ENCODE peak calls at places on chromosomes 3 and 15, in eight cellular contexts. O is heart right ventricle; Z is tibial artery; J is CD8-positive, alpha-beta T cell; D is epithelial cell of esophagus; C is fibroblast of lung; W is kidney; G is fibroblast of pulmonary artery. P is an unnamed sample.

GRCh38 chr15:59436774-59437472 is 1.1 kb upstream of the FAM81A start:
- DNase-seq in O (peak), Z (no peak), J (no peak), D (no peak), C (no peak), W (no peak), G (peak), P (no peak)

GRCh38 chr15:62390793-62391543 is 225.9 kb upstream of the C2CD4B start:
- DNase-seq in O (peak), Z (peak), J (no peak), D (peak), C (peak), W (peak), G (peak), P (no peak)

GRCh38 chr3:12908859-12909258 is 67.5 kb upstream of the RPL32 start:
- DNase-seq in O (no peak), Z (no peak), J (no peak), D (no peak), C (no peak), W (no peak), G (no peak), P (no peak)

GRCh38 chr15:86894269-86894668 is 814.6 kb downstream of the AGBL1 start:
- DNase-seq in O (no peak), Z (no peak), J (no peak), D (no peak), C (no peak), W (no peak), G (no peak), P (no peak)

GRCh38 chr3:150407818-150408231 is 273 bp upstream of the TSC22D2 start:
- DNase-seq in O (peak), Z (peak), J (peak), D (no peak), C (peak), W (no peak), G (no peak), P (peak)

GRCh38 chr3:190116551-190117067 is 4.1 kb downstream of the P3H2 start:
- DNase-seq in O (no peak), Z (no peak), J (no peak), D (peak), C (no peak), W (no peak), G (peak), P (no peak)

GRCh38 chr3:181274025-181274424 is 284.5 kb upstream of the DNAJC19 start:
- DNase-seq in O (no peak), Z (no peak), J (no peak), D (no peak), C (no peak), W (no peak), G (no peak), P (no peak)

GRCh38 chr3:156892701-156893100 is 66.5 kb downstream of the LEKR1 start:
- DNase-seq in O (no peak), Z (no peak), J (no peak), D (peak), C (no peak), W (no peak), G (peak), P (no peak)

GRCh38 chr15:31302778-31303433 is 23.7 kb upstream of the KLF13 start:
- DNase-seq in O (peak), Z (no peak), J (no peak), D (no peak), C (no peak), W (no peak), G (no peak), P (no peak)

GRCh38 chr3:98991393-98991792 is 89.9 kb upstream of the DCBLD2 start:
- DNase-seq in O (no peak), Z (no peak), J (no peak), D (no peak), C (no peak), W (no peak), G (peak), P (no peak)

DNA sequence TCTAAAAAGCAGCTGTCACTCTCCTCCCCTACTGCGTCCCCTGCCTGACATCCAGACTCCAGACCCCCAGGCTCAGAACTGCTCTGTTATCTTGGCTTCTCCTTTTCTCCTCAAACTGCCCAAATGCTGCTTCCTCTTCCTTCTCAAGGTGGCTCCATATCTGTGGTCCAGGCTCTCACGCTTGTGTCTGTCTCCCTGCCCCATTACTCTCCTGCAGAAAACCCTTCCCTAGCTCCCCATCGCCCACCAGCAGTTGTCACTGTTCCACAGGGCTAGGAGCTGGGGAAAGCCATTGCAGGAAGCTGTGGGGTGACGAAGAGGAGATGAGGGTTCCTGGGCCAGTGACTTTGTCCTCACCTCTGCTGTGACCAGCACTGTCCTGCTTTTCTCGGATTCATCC is 30.7 kb upstream of the CGNL1 start:
- DNase-seq in O (no peak), Z (no peak), J (no peak), D (no peak), C (no peak), W (no peak), G (no peak), P (no peak)
- TF ChIP-seq CTCF in O (peak), Z (no peak), J (no peak), D (peak), C (peak), W (peak), G (peak), P (peak)

DNA sequence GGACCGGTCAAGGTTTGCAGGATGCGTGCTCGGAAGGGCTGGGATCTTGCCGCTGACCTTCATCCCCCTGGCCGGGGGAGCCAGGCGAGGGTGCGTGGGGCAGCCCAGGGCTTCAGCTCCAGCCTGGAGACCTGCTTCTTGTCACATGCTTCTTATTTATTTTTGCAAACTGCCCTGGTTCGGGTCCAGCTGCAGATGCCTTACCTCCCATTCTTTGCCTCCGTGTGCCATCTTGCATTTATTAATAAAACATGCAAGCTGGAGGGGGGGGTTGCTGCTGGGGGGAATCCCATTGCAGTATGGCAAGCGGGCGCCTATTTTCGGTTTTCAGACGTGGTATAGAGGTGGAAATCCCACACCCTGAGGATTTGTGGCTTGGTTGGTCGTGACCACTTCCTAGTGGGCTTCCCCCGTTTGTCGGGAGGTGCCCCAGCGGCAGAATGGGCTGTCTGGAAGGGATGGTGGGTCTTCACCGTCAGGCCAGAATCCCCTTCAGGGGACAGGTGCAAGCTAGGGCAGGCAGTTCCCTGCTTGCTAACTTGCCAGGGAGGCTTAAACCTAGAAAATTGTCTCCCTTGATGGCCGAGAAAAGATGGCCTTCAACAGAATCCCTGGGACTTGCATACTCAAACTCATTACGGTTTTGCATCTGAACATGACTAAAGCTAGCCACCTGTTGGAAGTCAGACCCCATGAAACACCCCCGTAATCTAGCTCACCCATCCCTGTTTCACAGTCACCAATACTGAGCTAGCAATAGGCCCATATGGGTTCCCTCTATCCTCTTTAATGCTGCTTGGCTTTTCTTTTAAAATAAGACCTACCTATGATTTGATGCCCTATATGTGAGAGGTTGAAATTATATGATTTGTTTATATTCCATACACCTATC is 559 bp downstream of the TMEM266 start:
- DNase-seq in O (no peak), Z (no peak), J (no peak), D (no peak), C (no peak), W (no peak), G (no peak), P (no peak)
- H3K4me3 ChIP-seq in O (no peak), Z (peak), J (peak), D (peak), C (peak), W (peak), G (peak), P (peak)

DNA sequence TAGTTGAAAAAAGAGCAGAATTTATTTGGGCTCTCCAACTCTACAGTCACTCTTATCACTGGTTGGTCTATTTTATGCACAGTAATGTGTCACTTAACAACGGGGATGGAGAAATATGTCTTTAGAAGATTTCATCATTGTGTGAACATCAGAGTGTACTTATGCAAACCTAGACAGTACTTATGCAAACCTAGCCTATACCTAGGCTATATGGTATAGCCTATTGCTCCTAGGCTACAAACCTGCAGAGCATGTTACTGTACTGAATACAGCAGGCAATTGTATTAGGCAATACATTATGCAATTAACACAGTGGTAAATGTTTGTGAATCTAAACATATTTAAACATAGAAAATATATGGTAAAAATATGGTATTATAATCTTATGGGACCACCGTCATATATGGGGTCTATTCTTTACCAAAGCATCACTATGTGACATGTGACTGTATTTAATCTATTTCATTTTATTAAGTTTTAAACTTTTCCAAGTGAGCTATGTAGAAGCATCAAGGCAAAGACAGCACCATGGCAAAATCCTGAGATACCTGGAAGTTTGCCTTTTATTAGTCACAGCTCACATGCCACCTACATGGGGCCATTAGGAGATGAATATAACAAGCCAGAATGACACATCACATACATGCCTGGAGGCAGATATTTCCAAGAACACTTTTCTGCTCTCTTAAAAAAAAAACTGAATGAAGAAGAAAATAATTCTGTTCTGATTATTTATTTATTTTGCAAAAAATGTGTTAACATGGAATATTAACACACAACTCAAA is 537.4 kb downstream of the TUSC7 start:
- DNase-seq in O (no peak), Z (no peak), J (no peak), D (peak), C (no peak), W (no peak), G (no peak), P (no peak)
- TF ChIP-seq CTCF in O (no peak), Z (no peak), J (no peak), D (no peak), C (no peak), W (no peak), G (no peak), P (no peak)

DNA sequence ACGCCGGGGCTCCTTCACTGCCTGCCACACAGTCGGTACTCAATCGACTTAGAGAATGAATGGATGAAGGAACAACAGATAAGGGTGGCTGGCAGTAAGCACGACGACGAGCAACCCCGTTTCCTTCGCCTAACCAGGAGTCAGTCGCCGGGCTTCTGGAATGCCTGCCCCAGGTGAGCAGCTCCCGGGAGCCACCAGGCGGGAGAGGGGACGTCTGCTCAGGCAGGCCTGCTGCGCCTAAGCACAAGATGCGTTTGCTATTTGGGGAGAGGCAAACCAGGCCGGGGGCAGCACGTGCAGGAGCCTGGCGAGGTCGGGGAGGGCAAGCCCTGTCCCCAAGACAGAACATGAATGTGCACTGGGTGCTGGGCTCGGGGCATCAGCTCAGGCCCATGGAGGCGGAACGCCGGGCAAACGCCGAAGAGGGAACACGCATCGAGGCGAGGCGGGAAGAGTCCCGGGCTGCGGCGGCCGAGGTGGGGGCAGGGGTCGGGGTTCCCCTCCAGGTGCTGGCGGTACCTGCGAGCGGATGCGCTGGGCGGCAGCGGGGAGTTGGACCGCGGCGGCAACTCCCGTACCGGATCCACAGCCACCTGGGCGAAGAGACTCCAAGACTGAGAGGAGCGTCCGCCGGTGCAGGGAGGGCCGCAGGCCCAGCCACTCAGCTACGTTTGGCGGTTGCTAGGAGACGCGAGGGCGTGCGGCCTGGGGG is at the start of gene CFAP92:
- DNase-seq in O (peak), Z (peak), J (peak), D (peak), C (peak), W (peak), G (peak), P (no peak)
- H3K4me3 ChIP-seq in O (no peak), Z (peak), J (peak), D (peak), C (peak), W (peak), G (peak), P (peak)